ENCODE peak calls at places on chromosomes 13 and 19, in nine cellular contexts. One of them, this sample, is unnamed.

GRCh38 chr13:80379245-80379644 is 38.3 kb upstream of the SPRY2 start:
- DNase-seq in effector memory CD4-positive, alpha-beta T cell: no peak
- DNase-seq in PC-3: peak; percentile 85
- DNase-seq in A549: peak; percentile 49
- DNase-seq in stomach: no peak
- DNase-seq in CD8-positive, alpha-beta memory T cell: no peak
- DNase-seq in esophagus squamous epithelium: no peak
- DNase-seq in GM23338: no peak
- DNase-seq in left ventricle myocardium inferior: no peak
- DNase-seq in this sample: no peak

GRCh38 chr19:19026299-19026971 is 6.9 kb downstream of the SUGP2 start:
- DNase-seq in left ventricle myocardium inferior: no peak
- DNase-seq in A549: peak; percentile 20
- DNase-seq in CD8-positive, alpha-beta memory T cell: no peak
- DNase-seq in PC-3: no peak
- DNase-seq in esophagus squamous epithelium: no peak
- DNase-seq in effector memory CD4-positive, alpha-beta T cell: no peak
- DNase-seq in GM23338: peak; percentile 27
- DNase-seq in stomach: no peak
- DNase-seq in this sample: no peak

GRCh38 chr13:35252536-35253205 is 223.8 kb downstream of the MAB21L1 start:
- DNase-seq in PC-3: no peak
- DNase-seq in effector memory CD4-positive, alpha-beta T cell: no peak
- DNase-seq in stomach: no peak
- DNase-seq in CD8-positive, alpha-beta memory T cell: no peak
- DNase-seq in GM23338: no peak
- DNase-seq in esophagus squamous epithelium: no peak
- DNase-seq in left ventricle myocardium inferior: no peak
- DNase-seq in A549: no peak
- DNase-seq in this sample: no peak

GRCh38 chr13:35854286-35854685 is 276.9 kb downstream of the DCLK1 start:
- DNase-seq in PC-3: no peak
- DNase-seq in esophagus squamous epithelium: no peak
- DNase-seq in left ventricle myocardium inferior: no peak
- DNase-seq in CD8-positive, alpha-beta memory T cell: no peak
- DNase-seq in A549: no peak
- DNase-seq in effector memory CD4-positive, alpha-beta T cell: no peak
- DNase-seq in GM23338: no peak
- DNase-seq in stomach: no peak
- DNase-seq in this sample: no peak

GRCh38 chr19:43446746-43447489 is 18.5 kb downstream of the LYPD3 start:
- DNase-seq in CD8-positive, alpha-beta memory T cell: peak; percentile 70
- DNase-seq in GM23338: peak; percentile 89
- DNase-seq in stomach: peak; percentile 80
- DNase-seq in effector memory CD4-positive, alpha-beta T cell: peak; percentile 69
- DNase-seq in A549: peak; percentile 80
- DNase-seq in esophagus squamous epithelium: no peak
- DNase-seq in PC-3: peak; percentile 75
- DNase-seq in left ventricle myocardium inferior: peak; percentile 75
- DNase-seq in this sample: peak; percentile 39

GRCh38 chr19:5155586-5156210 is 184.9 kb downstream of the PTPRS start:
- DNase-seq in left ventricle myocardium inferior: no peak
- DNase-seq in stomach: no peak
- DNase-seq in PC-3: no peak
- DNase-seq in CD8-positive, alpha-beta memory T cell: no peak
- DNase-seq in GM23338: no peak
- DNase-seq in A549: no peak
- DNase-seq in esophagus squamous epithelium: no peak
- DNase-seq in effector memory CD4-positive, alpha-beta T cell: no peak
- DNase-seq in this sample: no peak

GRCh38 chr13:47675871-47676270 is 325.2 kb downstream of the SUCLA2 start:
- DNase-seq in PC-3: no peak
- DNase-seq in stomach: no peak
- DNase-seq in CD8-positive, alpha-beta memory T cell: no peak
- DNase-seq in esophagus squamous epithelium: no peak
- DNase-seq in GM23338: no peak
- DNase-seq in effector memory CD4-positive, alpha-beta T cell: no peak
- DNase-seq in A549: no peak
- DNase-seq in left ventricle myocardium inferior: no peak
- DNase-seq in this sample: no peak

GRCh38 chr13:90154311-90154960 is 1193.1 kb upstream of the MIR17HG start:
- DNase-seq in stomach: no peak
- DNase-seq in A549: no peak
- DNase-seq in effector memory CD4-positive, alpha-beta T cell: no peak
- DNase-seq in PC-3: peak; percentile 43
- DNase-seq in esophagus squamous epithelium: no peak
- DNase-seq in CD8-positive, alpha-beta memory T cell: no peak
- DNase-seq in GM23338: no peak
- DNase-seq in left ventricle myocardium inferior: no peak
- DNase-seq in this sample: no peak

GRCh38 chr13:44158055-44158655 is 215.5 kb upstream of the SERP2 start:
- DNase-seq in A549: no peak
- DNase-seq in stomach: no peak
- DNase-seq in PC-3: no peak
- DNase-seq in esophagus squamous epithelium: no peak
- DNase-seq in GM23338: no peak
- DNase-seq in effector memory CD4-positive, alpha-beta T cell: no peak
- DNase-seq in left ventricle myocardium inferior: no peak
- DNase-seq in CD8-positive, alpha-beta memory T cell: no peak
- DNase-seq in this sample: no peak

GRCh38 chr19:38559428-38560401 is 58.0 kb downstream of the MAP4K1 start:
- DNase-seq in PC-3: no peak
- DNase-seq in stomach: no peak
- DNase-seq in A549: no peak
- DNase-seq in left ventricle myocardium inferior: no peak
- DNase-seq in GM23338: no peak
- DNase-seq in effector memory CD4-positive, alpha-beta T cell: peak; percentile 13
- DNase-seq in esophagus squamous epithelium: no peak
- DNase-seq in CD8-positive, alpha-beta memory T cell: no peak
- DNase-seq in this sample: no peak

GRCh38 chr13:21544515-21544914 is 59.5 kb downstream of the MICU2 start:
- DNase-seq in esophagus squamous epithelium: no peak
- DNase-seq in stomach: no peak
- DNase-seq in effector memory CD4-positive, alpha-beta T cell: no peak
- DNase-seq in A549: no peak
- DNase-seq in left ventricle myocardium inferior: no peak
- DNase-seq in GM23338: no peak
- DNase-seq in CD8-positive, alpha-beta memory T cell: no peak
- DNase-seq in PC-3: no peak
- DNase-seq in this sample: no peak

GRCh38 chr13:26679411-26679810 is 81.2 kb downstream of the GPR12 start:
- DNase-seq in GM23338: no peak
- DNase-seq in esophagus squamous epithelium: no peak
- DNase-seq in left ventricle myocardium inferior: no peak
- DNase-seq in PC-3: peak; percentile 10
- DNase-seq in stomach: no peak
- DNase-seq in A549: no peak
- DNase-seq in effector memory CD4-positive, alpha-beta T cell: no peak
- DNase-seq in CD8-positive, alpha-beta memory T cell: no peak
- DNase-seq in this sample: no peak

GRCh38 chr19:30406220-30406944 is 34.2 kb downstream of the ZNF536 start:
- DNase-seq in effector memory CD4-positive, alpha-beta T cell: no peak
- DNase-seq in PC-3: no peak
- DNase-seq in A549: peak; percentile 56
- DNase-seq in left ventricle myocardium inferior: peak; percentile 28
- DNase-seq in CD8-positive, alpha-beta memory T cell: no peak
- DNase-seq in stomach: no peak
- DNase-seq in GM23338: peak; percentile 56
- DNase-seq in esophagus squamous epithelium: no peak
- DNase-seq in this sample: no peak

GRCh38 chr13:79404985-79405384 is 1.1 kb downstream of the RBM26 start:
- DNase-seq in GM23338: peak; percentile 27
- DNase-seq in effector memory CD4-positive, alpha-beta T cell: no peak
- DNase-seq in CD8-positive, alpha-beta memory T cell: no peak
- DNase-seq in esophagus squamous epithelium: no peak
- DNase-seq in PC-3: no peak
- DNase-seq in stomach: no peak
- DNase-seq in A549: no peak
- DNase-seq in left ventricle myocardium inferior: no peak
- DNase-seq in this sample: no peak

GRCh38 chr19:13267889-13268288 is 117.7 kb downstream of the IER2 start:
- DNase-seq in GM23338: no peak
- DNase-seq in PC-3: no peak
- DNase-seq in effector memory CD4-positive, alpha-beta T cell: no peak
- DNase-seq in CD8-positive, alpha-beta memory T cell: no peak
- DNase-seq in left ventricle myocardium inferior: no peak
- DNase-seq in esophagus squamous epithelium: no peak
- DNase-seq in A549: no peak
- DNase-seq in stomach: no peak
- DNase-seq in this sample: no peak

DNA sequence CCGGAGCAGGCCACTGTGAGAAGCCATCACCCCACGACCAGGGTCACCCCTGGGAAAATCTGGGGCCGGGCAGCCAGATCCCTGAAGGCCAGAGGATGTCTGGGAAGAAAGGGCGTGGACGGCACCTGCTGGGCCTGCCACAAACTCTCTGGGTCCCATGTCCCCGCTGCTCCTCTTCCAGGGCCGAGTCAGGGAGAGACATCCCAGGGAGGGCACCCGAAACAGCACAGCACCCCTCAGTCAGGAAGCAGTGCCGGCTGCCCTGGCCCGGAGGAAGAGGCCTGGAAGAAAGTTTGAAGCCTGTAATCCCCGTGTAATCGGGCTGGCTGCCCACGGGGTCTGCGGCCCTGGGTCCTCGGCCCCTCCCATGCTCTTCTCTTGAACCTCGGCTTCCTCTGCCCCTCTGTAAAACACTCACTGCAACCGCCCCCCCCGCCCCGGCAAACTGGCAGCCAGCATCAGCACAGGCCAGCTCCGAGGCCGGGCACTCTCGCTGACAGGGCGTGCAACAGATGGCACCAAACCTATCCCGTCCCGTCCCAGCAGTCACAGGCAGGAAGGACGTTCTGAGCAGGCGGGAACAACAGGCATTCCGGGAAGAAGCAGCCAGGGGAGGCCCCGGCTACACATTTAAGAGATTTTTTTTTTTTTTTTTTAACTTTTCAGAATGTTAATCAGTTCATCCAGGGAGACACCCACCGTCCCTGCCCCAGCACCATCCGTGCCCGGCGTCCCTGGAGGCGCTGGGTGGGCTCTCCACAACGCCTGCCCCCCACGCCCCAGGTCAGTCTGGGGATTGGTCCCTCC is 1.5 kb downstream of the SBNO2 start:
- DNase-seq in left ventricle myocardium inferior: no peak
- DNase-seq in esophagus squamous epithelium: no peak
- DNase-seq in CD8-positive, alpha-beta memory T cell: no peak
- DNase-seq in A549: peak; percentile 54
- DNase-seq in GM23338: no peak
- DNase-seq in PC-3: peak; percentile 58
- DNase-seq in effector memory CD4-positive, alpha-beta T cell: no peak
- DNase-seq in stomach: peak; percentile 63
- DNase-seq in this sample: no peak
- H3K4me1 ChIP-seq in left ventricle myocardium inferior: peaks cover 39% of the 10 kb centered on the region
- H3K4me1 ChIP-seq in esophagus squamous epithelium: peaks cover 51% of the 10 kb centered on the region
- H3K4me1 ChIP-seq in CD8-positive, alpha-beta memory T cell: peaks cover 4% of the 10 kb centered on the region
- H3K4me1 ChIP-seq in A549: peaks cover 71% of the 10 kb centered on the region
- H3K4me1 ChIP-seq in GM23338: no peaks in the 10 kb centered on the region
- H3K4me1 ChIP-seq in PC-3: peaks cover 59% of the 10 kb centered on the region
- H3K4me1 ChIP-seq in effector memory CD4-positive, alpha-beta T cell: peaks cover 17% of the 10 kb centered on the region
- H3K4me1 ChIP-seq in stomach: peaks cover 65% of the 10 kb centered on the region
- H3K4me1 ChIP-seq in this sample: peaks cover 51% of the 10 kb centered on the region

DNA sequence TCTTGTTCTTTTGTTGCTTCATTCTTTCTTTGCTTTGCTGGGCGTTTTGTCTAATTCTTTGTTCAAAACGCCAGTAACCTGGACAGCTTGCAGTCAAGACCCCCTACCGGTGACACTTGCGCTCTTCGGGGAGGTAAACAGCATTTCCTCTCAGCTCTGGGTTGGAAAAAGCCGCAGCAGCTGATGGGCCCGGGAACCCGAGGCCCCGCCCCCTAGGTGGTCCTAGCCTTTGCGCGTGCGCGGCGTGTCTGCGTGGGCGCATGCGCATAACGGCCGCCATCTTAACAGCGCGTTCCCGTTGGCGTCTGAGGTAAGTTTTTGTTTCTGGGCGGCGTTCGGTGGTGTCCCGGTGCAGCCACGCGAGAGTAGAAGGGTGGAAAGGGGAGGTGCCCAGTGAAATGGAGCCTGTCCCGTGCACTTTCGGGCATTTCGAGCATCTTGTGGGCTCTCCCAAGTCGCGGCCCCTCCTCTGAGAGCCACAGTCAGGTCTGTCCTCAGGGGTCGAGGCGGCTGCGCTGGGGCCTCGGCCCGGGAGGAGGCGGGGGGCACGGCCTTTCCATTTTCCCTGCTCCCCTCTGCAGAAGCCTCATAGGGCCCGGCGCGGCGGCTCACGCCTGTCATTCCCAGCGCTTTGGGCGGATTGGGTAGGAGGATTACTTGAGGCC is at the start of gene ZNF559:
- DNase-seq in effector memory CD4-positive, alpha-beta T cell: peak; percentile 96
- DNase-seq in esophagus squamous epithelium: peak; percentile 68
- DNase-seq in PC-3: peak; percentile 96
- DNase-seq in stomach: peak; percentile 94
- DNase-seq in A549: peak; percentile 94
- DNase-seq in GM23338: peak; percentile 96
- DNase-seq in CD8-positive, alpha-beta memory T cell: peak; percentile 96
- DNase-seq in left ventricle myocardium inferior: peak; percentile 93
- DNase-seq in this sample: peak; percentile 96
- H3K4me1 ChIP-seq in effector memory CD4-positive, alpha-beta T cell: no peaks in the 10 kb centered on the region
- H3K4me1 ChIP-seq in esophagus squamous epithelium: peaks cover 8% of the 10 kb centered on the region
- H3K4me1 ChIP-seq in PC-3: no peaks in the 10 kb centered on the region
- H3K4me1 ChIP-seq in stomach: peaks cover 20% of the 10 kb centered on the region
- H3K4me1 ChIP-seq in A549: no peaks in the 10 kb centered on the region
- H3K4me1 ChIP-seq in GM23338: peaks cover 6% of the 10 kb centered on the region
- H3K4me1 ChIP-seq in CD8-positive, alpha-beta memory T cell: peaks cover 12% of the 10 kb centered on the region
- H3K4me1 ChIP-seq in left ventricle myocardium inferior: peaks cover 24% of the 10 kb centered on the region
- H3K4me1 ChIP-seq in this sample: no peaks in the 10 kb centered on the region

DNA sequence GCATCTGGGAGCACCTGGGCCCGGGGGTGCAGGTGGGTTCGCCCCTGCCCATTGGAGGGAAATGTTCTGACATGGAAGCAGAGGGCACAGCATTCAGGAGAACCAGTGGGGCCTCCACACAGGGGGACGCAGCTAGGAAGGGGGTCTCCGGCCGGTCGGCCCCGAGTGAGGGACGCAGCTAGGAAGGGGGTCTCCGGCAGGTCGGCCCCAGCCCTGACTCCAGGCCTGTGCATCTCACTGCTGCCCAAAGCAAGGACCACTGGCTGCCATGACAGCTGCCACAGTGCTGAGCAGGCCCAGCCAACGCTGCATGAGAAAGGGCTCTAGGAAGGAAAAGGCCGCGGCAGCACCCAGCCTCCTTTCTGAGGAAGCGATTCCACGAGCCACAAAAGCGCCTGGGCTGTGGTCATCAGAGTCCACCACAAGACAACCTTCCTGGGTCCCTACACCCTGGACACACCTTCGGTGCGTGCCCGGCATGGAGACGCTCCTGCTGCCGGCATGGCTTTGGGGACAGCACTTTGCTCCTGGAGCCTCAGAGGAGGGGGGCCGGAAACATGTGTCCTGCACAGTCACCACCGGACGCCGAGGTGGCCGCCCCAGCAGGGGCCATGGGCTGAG is 9.7 kb downstream of the RASA3 start:
- DNase-seq in effector memory CD4-positive, alpha-beta T cell: no peak
- DNase-seq in CD8-positive, alpha-beta memory T cell: no peak
- DNase-seq in esophagus squamous epithelium: no peak
- DNase-seq in stomach: no peak
- DNase-seq in GM23338: no peak
- DNase-seq in A549: no peak
- DNase-seq in PC-3: no peak
- DNase-seq in left ventricle myocardium inferior: no peak
- DNase-seq in this sample: no peak
- H3K4me1 ChIP-seq in effector memory CD4-positive, alpha-beta T cell: peaks cover 87% of the 10 kb centered on the region
- H3K4me1 ChIP-seq in CD8-positive, alpha-beta memory T cell: peaks cover 88% of the 10 kb centered on the region
- H3K4me1 ChIP-seq in esophagus squamous epithelium: peaks cover 13% of the 10 kb centered on the region
- H3K4me1 ChIP-seq in stomach: peaks cover 10% of the 10 kb centered on the region
- H3K4me1 ChIP-seq in GM23338: peaks cover 20% of the 10 kb centered on the region
- H3K4me1 ChIP-seq in A549: peaks cover 16% of the 10 kb centered on the region
- H3K4me1 ChIP-seq in PC-3: peaks cover 13% of the 10 kb centered on the region
- H3K4me1 ChIP-seq in left ventricle myocardium inferior: peaks cover 61% of the 10 kb centered on the region
- H3K4me1 ChIP-seq in this sample: peaks cover 30% of the 10 kb centered on the region

GRCh38 chr19:6731822-6732221 is 5.6 kb downstream of the GPR108 start:
- DNase-seq in esophagus squamous epithelium: no peak
- DNase-seq in stomach: no peak
- DNase-seq in A549: no peak
- DNase-seq in CD8-positive, alpha-beta memory T cell: no peak
- DNase-seq in left ventricle myocardium inferior: no peak
- DNase-seq in GM23338: no peak
- DNase-seq in effector memory CD4-positive, alpha-beta T cell: no peak
- DNase-seq in PC-3: no peak
- DNase-seq in this sample: no peak
- H3K4me1 ChIP-seq in esophagus squamous epithelium: peaks cover 7% of the 10 kb centered on the region
- H3K4me1 ChIP-seq in stomach: peaks cover 32% of the 10 kb centered on the region
- H3K4me1 ChIP-seq in A549: peaks cover 14% of the 10 kb centered on the region
- H3K4me1 ChIP-seq in CD8-positive, alpha-beta memory T cell: peaks cover 12% of the 10 kb centered on the region
- H3K4me1 ChIP-seq in left ventricle myocardium inferior: peaks cover 20% of the 10 kb centered on the region
- H3K4me1 ChIP-seq in GM23338: peaks cover 21% of the 10 kb centered on the region
- H3K4me1 ChIP-seq in effector memory CD4-positive, alpha-beta T cell: peaks cover 8% of the 10 kb centered on the region
- H3K4me1 ChIP-seq in PC-3: peaks cover 6% of the 10 kb centered on the region
- H3K4me1 ChIP-seq in this sample: peaks cover 12% of the 10 kb centered on the region

This sample was measured in NT2/D1.